ENCODE peak calls at places on chromosomes 5 and 9, in seven cellular contexts. G, Q, I, L, R, B and Y are unnamed samples.

GRCh38 chr9:88659126-88659525 is 124.1 kb downstream of the NXNL2 start:
- DNase-seq in G (no peak), Q (no peak), I (no peak), L (no peak), R (no peak), B (no peak), Y (no peak)

GRCh38 chr5:134603059-134603458 is 29.6 kb downstream of the SAR1B start:
- DNase-seq in G (no peak), Q (no peak), I (no peak), L (no peak), R (no peak), B (no peak), Y (no peak)

GRCh38 chr9:90107021-90107771 is 502.4 kb downstream of the GADD45G start:
- DNase-seq in G (peak; percentile 65), Q (no peak), I (peak; percentile 50), L (no peak), R (no peak), B (no peak), Y (peak; percentile 94)

GRCh38 chr9:3857673-3858072 is 331.9 kb upstream of the RFX3 start:
- DNase-seq in G (no peak), Q (no peak), I (no peak), L (no peak), R (no peak), B (no peak), Y (no peak)

GRCh38 chr9:15426019-15426418 is 3.3 kb downstream of the SNAPC3 start:
- DNase-seq in G (no peak), Q (no peak), I (no peak), L (no peak), R (no peak), B (no peak), Y (no peak)

GRCh38 chr5:6587171-6587570 is 45.7 kb downstream of the NSUN2 start:
- DNase-seq in G (no peak), Q (no peak), I (no peak), L (no peak), R (no peak), B (no peak), Y (peak; percentile 31)

GRCh38 chr9:88976888-88977257 is 14.4 kb upstream of the S1PR3 start:
- DNase-seq in G (no peak), Q (no peak), I (no peak), L (no peak), R (no peak), B (no peak), Y (no peak)

GRCh38 chr9:98135558-98135934 is 16.5 kb upstream of the TRIM14 start:
- DNase-seq in G (no peak), Q (no peak), I (no peak), L (no peak), R (no peak), B (no peak), Y (no peak)

GRCh38 chr5:142179776-142180387 is 71.3 kb downstream of the NDFIP1 start:
- DNase-seq in G (no peak), Q (no peak), I (no peak), L (no peak), R (no peak), B (no peak), Y (peak; percentile 89)

GRCh38 chr5:78648359-78649219 is at the start of gene LHFPL2:
- DNase-seq in G (peak; percentile 77), Q (peak; percentile 46), I (peak; percentile 79), L (peak; percentile 77), R (peak; percentile 68), B (peak; percentile 1), Y (peak; percentile 77)

GRCh38 chr9:27749838-27750237 is 176.6 kb upstream of the C9orf72 start:
- DNase-seq in G (no peak), Q (no peak), I (no peak), L (no peak), R (no peak), B (no peak), Y (peak; percentile 21)

GRCh38 chr9:18320046-18320445 is 153.9 kb upstream of the ADAMTSL1 start:
- DNase-seq in G (no peak), Q (no peak), I (peak; percentile 34), L (peak; percentile 71), R (no peak), B (no peak), Y (peak; percentile 26)

GRCh38 chr9:94819161-94819677 is 92.7 kb downstream of the AOPEP start:
- DNase-seq in G (peak; percentile 53), Q (no peak), I (no peak), L (no peak), R (no peak), B (no peak), Y (no peak)

GRCh38 chr9:130208600-130209347 is 36.6 kb downstream of the NCS1 start:
- DNase-seq in G (no peak), Q (no peak), I (peak; percentile 23), L (no peak), R (no peak), B (no peak), Y (peak; percentile 97)

GRCh38 chr5:149439899-149440655 is 61.0 kb upstream of the IL17B start:
- DNase-seq in G (peak; percentile 76), Q (no peak), I (peak; percentile 75), L (peak; percentile 66), R (no peak), B (no peak), Y (peak; percentile 76)

GRCh38 chr9:120878188-120879130 is 1.5 kb upstream of the PHF19 start:
- DNase-seq in G (no peak), Q (no peak), I (no peak), L (no peak), R (no peak), B (no peak), Y (peak; percentile 88)

GRCh38 chr5:140710899-140711552 is 10.8 kb downstream of the ZMAT2 start:
- DNase-seq in G (peak; percentile 88), Q (peak; percentile 16), I (peak; percentile 98), L (peak; percentile 100), R (peak; percentile 95), B (peak; percentile 80), Y (peak; percentile 96)

GRCh38 chr5:88602584-88602983 is 280.4 kb downstream of the MEF2C start:
- DNase-seq in G (no peak), Q (no peak), I (peak; percentile 8), L (no peak), R (no peak), B (no peak), Y (peak; percentile 46)

GRCh38 chr5:96661101-96661840 is 905 bp upstream of the CAST start:
- DNase-seq in G (no peak), Q (no peak), I (peak; percentile 51), L (peak; percentile 76), R (peak; percentile 69), B (no peak), Y (peak; percentile 72)